ENCODE peak calls at places on chromosome 7, in six cellular contexts. T is A549, W is K562, F is H1, U is HepG2, G is GM12878. L is an unnamed sample.

GRCh38 chr7:25122373-25122772 is 2.7 kb downstream of the CYCS start:
- DNase-seq in T (no peak), W (no peak), F (no peak), U (no peak), G (no peak), L (no peak)

GRCh38 chr7:27187702-27188665 is 3.0 kb upstream of the HOXA11 start:
- DNase-seq in T (no peak), W (no peak), F (peak), U (no peak), G (no peak), L (no peak)

GRCh38 chr7:38335490-38336135 is 62.2 kb upstream of the TARP start:
- DNase-seq in T (peak), W (peak), F (peak), U (peak), G (peak), L (peak)

GRCh38 chr7:27950123-27950522 is 210.2 kb downstream of the TAX1BP1 start:
- DNase-seq in T (no peak), W (no peak), F (no peak), U (no peak), G (no peak), L (no peak)

GRCh38 chr7:142927949-142928348 is 5.6 kb downstream of the TRPV5 start:
- DNase-seq in T (no peak), W (no peak), F (no peak), U (no peak), G (no peak), L (no peak)

GRCh38 chr7:107902381-107902780 is 11.4 kb downstream of the DLD start:
- DNase-seq in T (no peak), W (no peak), F (no peak), U (no peak), G (no peak), L (no peak)

GRCh38 chr7:149673006-149673405 is 100.4 kb downstream of the ZNF467 start:
- DNase-seq in T (no peak), W (no peak), F (no peak), U (no peak), G (no peak), L (no peak)

GRCh38 chr7:131861620-131862346 is 305.4 kb upstream of the PODXL start:
- DNase-seq in T (peak), W (no peak), F (no peak), U (no peak), G (no peak), L (no peak)

GRCh38 chr7:12583181-12583580 is 12.7 kb downstream of the SCIN start:
- DNase-seq in T (no peak), W (no peak), F (no peak), U (no peak), G (no peak), L (no peak)

GRCh38 chr7:142716596-142716995 is 32.7 kb upstream of the PRSS1 start:
- DNase-seq in T (no peak), W (peak), F (no peak), U (no peak), G (no peak), L (no peak)

GRCh38 chr7:74466196-74466813 is 12.6 kb downstream of the GTF2IRD1 start:
- DNase-seq in T (no peak), W (no peak), F (no peak), U (no peak), G (no peak), L (no peak)

GRCh38 chr7:19362099-19362498 is 216.9 kb upstream of the FERD3L start:
- DNase-seq in T (no peak), W (no peak), F (no peak), U (no peak), G (no peak), L (no peak)

GRCh38 chr7:42549866-42550485 is 313.0 kb upstream of the GLI3 start:
- DNase-seq in T (no peak), W (no peak), F (no peak), U (no peak), G (no peak), L (no peak)

GRCh38 chr7:20374391-20374790 is 43.7 kb downstream of the ITGB8 start:
- DNase-seq in T (no peak), W (no peak), F (no peak), U (no peak), G (no peak), L (no peak)

GRCh38 chr7:3942778-3943177 is 641.7 kb downstream of the SDK1 start:
- DNase-seq in T (peak), W (no peak), F (no peak), U (no peak), G (no peak), L (no peak)

GRCh38 chr7:30115709-30116297 is 19.0 kb upstream of the MTURN start:
- DNase-seq in T (no peak), W (no peak), F (no peak), U (no peak), G (no peak), L (no peak)

GRCh38 chr7:32958046-32959025 is 1.1 kb downstream of the FKBP9 start:
- DNase-seq in T (peak), W (no peak), F (peak), U (peak), G (no peak), L (no peak)

GRCh38 chr7:34949356-34949755 is 87.9 kb downstream of the DPY19L1 start:
- DNase-seq in T (no peak), W (no peak), F (no peak), U (no peak), G (no peak), L (no peak)

GRCh38 chr7:25777969-25778767 is 373.8 kb upstream of the NFE2L3 start:
- DNase-seq in T (no peak), W (no peak), F (no peak), U (no peak), G (no peak), L (peak)

GRCh38 chr7:2637505-2638223 is 5.9 kb downstream of the TTYH3 start:
- DNase-seq in T (no peak), W (no peak), F (no peak), U (peak), G (peak), L (peak)

GRCh38 chr7:48250441-48250951 is 79.2 kb downstream of the ABCA13 start:
- DNase-seq in T (no peak), W (no peak), F (no peak), U (no peak), G (no peak), L (no peak)

GRCh38 chr7:747186-747585 is 20.1 kb upstream of the PRKAR1B start:
- DNase-seq in T (no peak), W (no peak), F (no peak), U (no peak), G (no peak), L (no peak)

GRCh38 chr7:88239852-88240251 is 20.0 kb upstream of the SRI start:
- DNase-seq in T (no peak), W (no peak), F (no peak), U (no peak), G (no peak), L (no peak)

GRCh38 chr7:74039337-74039736 is 11.4 kb downstream of the ELN start:
- DNase-seq in T (no peak), W (no peak), F (no peak), U (no peak), G (no peak), L (no peak)

GRCh38 chr7:10343108-10343507 is 630.6 kb upstream of the PHF14 start:
- DNase-seq in T (no peak), W (no peak), F (no peak), U (no peak), G (no peak), L (no peak)

GRCh38 chr7:104926905-104927454 is 87.0 kb upstream of the KMT2E start:
- DNase-seq in T (no peak), W (no peak), F (peak), U (no peak), G (no peak), L (no peak)

GRCh38 chr7:48094861-48095293 is 5.8 kb downstream of the UPP1 start:
- DNase-seq in T (no peak), W (no peak), F (no peak), U (no peak), G (no peak), L (no peak)

GRCh38 chr7:137343483-137343841 is at the start of gene PTN:
- DNase-seq in T (no peak), W (no peak), F (peak), U (no peak), G (no peak), L (peak)

GRCh38 chr7:19368540-19368939 is 223.3 kb upstream of the FERD3L start:
- DNase-seq in T (no peak), W (no peak), F (no peak), U (no peak), G (no peak), L (no peak)

DNA sequence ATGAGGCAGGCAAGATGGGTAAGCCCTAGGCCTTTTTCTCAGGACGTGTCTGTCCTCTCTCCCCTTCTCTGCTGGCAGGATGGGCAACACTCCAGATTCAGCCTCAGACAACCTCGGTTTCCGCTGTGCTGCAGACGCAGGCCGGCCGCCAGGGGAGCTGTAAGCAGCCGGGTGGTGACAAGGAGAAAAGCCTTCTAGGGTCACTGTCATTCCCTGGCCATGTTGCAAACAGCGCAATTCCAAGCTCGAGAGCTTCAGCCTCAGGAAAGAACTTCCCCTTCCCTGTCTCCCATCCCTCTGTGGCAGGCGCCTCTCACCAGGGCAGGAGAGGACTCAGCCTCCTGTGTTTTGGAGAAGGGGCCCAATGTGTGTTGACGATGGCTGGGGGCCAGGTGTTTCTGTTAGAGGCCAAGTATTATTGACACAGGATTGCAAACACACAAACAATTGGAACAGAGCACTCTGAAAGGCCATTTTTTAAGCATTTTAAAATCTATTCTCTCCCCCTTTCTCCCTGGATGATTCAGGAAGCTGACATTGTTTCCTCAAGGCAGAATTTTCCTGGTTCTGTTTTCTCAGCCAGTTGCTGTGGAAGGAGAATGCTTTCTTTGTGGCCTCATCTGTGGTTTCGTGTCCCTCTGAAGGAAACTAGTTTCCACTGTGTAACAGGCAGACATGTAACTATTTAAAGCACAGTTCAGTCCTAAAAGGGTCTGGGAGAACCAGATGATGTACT is 13.1 kb downstream of the PHKG1 start:
- DNase-seq in T (peak), W (no peak), F (peak), U (peak), G (no peak), L (peak)
- TF ChIP-seq CHD2 in T (no peak), W (no peak), F (no peak), U (no peak), G (no peak), L (peak)

GRCh38 chr7:158733220-158733519 is 28.6 kb upstream of the NCAPG2 start:
- DNase-seq in T (no peak), W (no peak), F (no peak), U (no peak), G (no peak), L (no peak)

GRCh38 chr7:158735935-158736334 is 31.3 kb upstream of the NCAPG2 start:
- DNase-seq in T (no peak), W (no peak), F (peak), U (no peak), G (no peak), L (no peak)

GRCh38 chr7:158732483-158733219 is 28.0 kb upstream of the NCAPG2 start:
- DNase-seq in T (no peak), W (peak), F (peak), U (no peak), G (no peak), L (peak)

GRCh38 chr7:158733762-158734494 is 29.3 kb upstream of the NCAPG2 start:
- DNase-seq in T (no peak), W (no peak), F (peak), U (no peak), G (no peak), L (no peak)

DNA sequence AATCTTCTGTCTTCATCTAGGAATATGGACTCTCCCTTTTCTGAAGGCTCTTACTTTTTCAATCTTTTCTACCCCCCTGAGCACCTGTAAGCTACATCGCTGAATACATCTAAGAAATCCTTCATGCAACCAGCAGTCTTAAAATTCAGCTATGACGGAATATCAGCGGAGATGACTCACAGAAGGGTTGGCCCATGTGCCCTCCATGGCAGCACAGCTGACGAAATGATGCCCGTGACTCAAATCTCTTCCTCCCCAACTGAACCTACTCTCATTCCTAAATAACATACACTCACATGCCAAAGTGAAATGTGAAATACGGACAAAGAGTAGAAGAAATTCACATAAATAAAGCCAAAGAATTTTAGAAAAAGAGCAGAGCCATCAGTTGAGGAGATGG is 30.3 kb upstream of the NCAPG2 start:
- DNase-seq in T (no peak), W (no peak), F (no peak), U (no peak), G (no peak), L (no peak)
- TF ChIP-seq CHD2 in T (no peak), W (no peak), F (no peak), U (no peak), G (no peak), L (no peak)

GRCh38 chr7:46791180-46791579 is 790.7 kb downstream of the TNS3 start:
- DNase-seq in T (no peak), W (no peak), F (no peak), U (no peak), G (no peak), L (no peak)
- TF ChIP-seq CHD2 in T (no peak), W (no peak), F (no peak), U (no peak), G (no peak), L (no peak)

GRCh38 chr7:147651601-147652000 is 939.0 kb upstream of the C7orf33 start:
- DNase-seq in T (no peak), W (no peak), F (no peak), U (no peak), G (no peak), L (no peak)

GRCh38 chr7:147640821-147641220 is 949.7 kb upstream of the C7orf33 start:
- DNase-seq in T (no peak), W (no peak), F (no peak), U (no peak), G (no peak), L (no peak)

GRCh38 chr7:147650991-147651390 is 939.6 kb upstream of the C7orf33 start:
- DNase-seq in T (no peak), W (no peak), F (no peak), U (no peak), G (no peak), L (no peak)

GRCh38 chr7:147646568-147646967 is 944.0 kb upstream of the C7orf33 start:
- DNase-seq in T (no peak), W (no peak), F (no peak), U (no peak), G (no peak), L (no peak)
- TF ChIP-seq CHD2 in T (no peak), W (no peak), F (no peak), U (no peak), G (no peak), L (no peak)

GRCh38 chr7:13986208-13986607 is 3.3 kb downstream of the ETV1 start:
- DNase-seq in T (no peak), W (no peak), F (no peak), U (no peak), G (no peak), L (no peak)

GRCh38 chr7:13987395-13987794 is 2.1 kb downstream of the ETV1 start:
- DNase-seq in T (no peak), W (no peak), F (no peak), U (no peak), G (no peak), L (no peak)

GRCh38 chr7:13988765-13989137 is 715 bp downstream of the ETV1 start:
- DNase-seq in T (no peak), W (no peak), F (no peak), U (no peak), G (no peak), L (peak)

GRCh38 chr7:13989138-13989943 is at the start of gene ETV1:
- DNase-seq in T (peak), W (peak), F (peak), U (peak), G (no peak), L (peak)

GRCh38 chr7:13988011-13988410 is 1.5 kb downstream of the ETV1 start:
- DNase-seq in T (no peak), W (no peak), F (no peak), U (no peak), G (no peak), L (no peak)
- TF ChIP-seq CHD2 in T (no peak), W (no peak), F (no peak), U (no peak), G (no peak), L (no peak)

GRCh38 chr7:40133561-40134427 is 628 bp downstream of the MPLKIP start:
- DNase-seq in T (no peak), W (no peak), F (peak), U (peak), G (no peak), L (no peak)
- TF ChIP-seq CHD2 in T (no peak), W (no peak), F (no peak), U (no peak), G (no peak), L (no peak)